ENCODE peak calls at places on chromosomes 16 and 17, in ten cellular contexts. W is breast epithelium; R is DND-41; B is psoas muscle; I is cardiac fibroblast; O is astrocyte of the spinal cord; X is uterus; F is A549; K is heart left ventricle; V is CD8-positive, alpha-beta T cell. L is an unnamed sample.

GRCh38 chr16:23957287-23957686 is 121.5 kb downstream of the PRKCB start:
- DNase-seq in X (no peak), F (no peak), O (no peak), R (no peak), B (no peak), W (no peak), V (no peak), I (no peak), K (no peak), L (no peak)

GRCh38 chr16:87371261-87371866 is 12.2 kb downstream of the FBXO31 start:
- DNase-seq in R (no peak), V (no peak), I (no peak), F (no peak), O (no peak), X (peak), W (no peak), K (no peak), B (no peak), L (no peak)

GRCh38 chr16:86038923-86039310 is 140.0 kb downstream of the IRF8 start:
- DNase-seq in O (no peak), I (no peak), K (no peak), F (no peak), X (no peak), B (no peak), V (no peak), W (no peak), R (peak), L (no peak)

GRCh38 chr17:49515196-49515770 is 20.2 kb downstream of the NGFR start:
- DNase-seq in X (peak), I (peak), B (peak), O (peak), V (no peak), F (peak), K (peak), R (no peak), W (peak), L (peak)

GRCh38 chr16:81649561-81649960 is 129.5 kb upstream of the PLCG2 start:
- DNase-seq in I (no peak), W (no peak), X (no peak), R (no peak), V (no peak), B (no peak), K (no peak), O (no peak), F (no peak), L (peak)

GRCh38 chr17:48565024-48565558 is 13.1 kb downstream of the HOXB4 start:
- DNase-seq in B (no peak), K (no peak), X (no peak), W (no peak), V (no peak), F (no peak), I (no peak), O (no peak), R (no peak), L (no peak)

GRCh38 chr16:70438325-70438982 is 446 bp downstream of the ST3GAL2 start:
- DNase-seq in F (no peak), W (no peak), V (no peak), K (peak), X (peak), R (no peak), O (no peak), I (no peak), B (no peak), L (no peak)

GRCh38 chr16:704047-704446 is 1.6 kb downstream of the FBXL16 start:
- DNase-seq in F (no peak), R (no peak), V (no peak), O (no peak), B (no peak), W (no peak), K (no peak), X (no peak), I (no peak), L (no peak)

GRCh38 chr16:51994597-51994996 is 552.3 kb downstream of the TOX3 start:
- DNase-seq in V (no peak), X (no peak), B (no peak), F (no peak), O (no peak), I (peak), R (no peak), W (peak), K (peak), L (peak)

GRCh38 chr16:46859719-46860152 is 24.4 kb upstream of the GPT2 start:
- DNase-seq in X (no peak), K (no peak), W (no peak), O (peak), R (no peak), B (peak), I (peak), V (no peak), F (peak), L (peak)

GRCh38 chr16:19046062-19046461 is 21.4 kb upstream of the COQ7 start:
- DNase-seq in X (no peak), K (no peak), O (no peak), B (no peak), R (no peak), V (no peak), F (no peak), W (no peak), I (no peak), L (no peak)

GRCh38 chr17:2094891-2095535 is 40.1 kb downstream of the HIC1 start:
- DNase-seq in O (peak), I (peak), V (no peak), K (peak), B (no peak), X (peak), W (peak), R (no peak), F (no peak), L (peak)

GRCh38 chr16:81035975-81036750 is 521 bp downstream of the ATMIN start:
- DNase-seq in W (no peak), X (peak), F (peak), I (peak), B (peak), O (peak), R (peak), V (peak), K (peak), L (peak)

GRCh38 chr16:53492499-53492898 is 10.5 kb downstream of the AKTIP start:
- DNase-seq in W (no peak), B (no peak), I (no peak), R (no peak), O (no peak), K (no peak), X (no peak), V (no peak), F (no peak), L (no peak)

GRCh38 chr16:70688266-70688742 is 2.5 kb upstream of the MTSS2 start:
- DNase-seq in R (no peak), I (peak), B (peak), X (peak), K (no peak), F (no peak), O (no peak), V (no peak), W (peak), L (peak)

GRCh38 chr17:78653382-78653781 is 76.2 kb upstream of the DNAH17 start:
- DNase-seq in B (no peak), F (no peak), I (peak), X (no peak), K (no peak), V (no peak), O (peak), W (no peak), R (no peak), L (peak)

GRCh38 chr17:65102788-65103187 is 34.4 kb upstream of the RGS9 start:
- DNase-seq in I (peak), O (peak), B (no peak), K (no peak), V (no peak), F (no peak), X (no peak), R (no peak), W (no peak), L (no peak)

GRCh38 chr17:19709841-19710240 is 6.5 kb downstream of the SLC47A2 start:
- DNase-seq in I (no peak), O (no peak), B (no peak), X (no peak), F (no peak), W (peak), K (no peak), V (no peak), R (no peak), L (no peak)

GRCh38 chr16:84368327-84368996 is at the start of gene ATP2C2:
- DNase-seq in K (no peak), F (no peak), X (no peak), B (no peak), R (no peak), W (peak), V (no peak), I (no peak), O (no peak), L (no peak)
- H3K4me3 ChIP-seq in K (no peak), F (peak), X (no peak), B (no peak), R (no peak), W (peak), V (no peak), I (no peak), O (no peak), L (no peak)

GRCh38 chr16:57609541-57610401 is 18.7 kb upstream of the ADGRG1 start:
- DNase-seq in R (peak), V (peak), K (peak), I (no peak), O (no peak), X (no peak), B (no peak), F (no peak), W (peak), L (no peak)
- TF ChIP-seq CTCF in R (peak), V (peak), K (peak), I (peak), O (no peak), X (no peak), B (no peak), F (no peak), W (no peak), L (no peak)

GRCh38 chr17:50883850-50884291 is 17.7 kb upstream of the TOB1 start:
- DNase-seq in X (no peak), K (no peak), I (no peak), F (no peak), R (no peak), W (no peak), B (no peak), V (no peak), O (no peak), L (no peak)
- H3K4me3 ChIP-seq in X (no peak), K (no peak), I (no peak), F (no peak), R (no peak), W (no peak), B (no peak), V (no peak), O (no peak), L (no peak)

GRCh38 chr17:17549732-17550366 is 41.7 kb downstream of the PEMT start:
- DNase-seq in O (no peak), X (no peak), K (no peak), W (no peak), F (no peak), R (no peak), B (no peak), V (no peak), I (no peak), L (no peak)
- TF ChIP-seq CTCF in O (no peak), X (no peak), K (no peak), W (no peak), F (no peak), R (no peak), B (no peak), V (no peak), I (no peak), L (no peak)

GRCh38 chr17:45784293-45784582 is at the start of gene CRHR1:
- DNase-seq in V (no peak), F (peak), W (no peak), B (no peak), O (no peak), R (no peak), K (no peak), I (no peak), X (no peak), L (no peak)

GRCh38 chr17:45784583-45785372 is 658 bp downstream of the CRHR1 start:
- DNase-seq in O (no peak), R (no peak), W (no peak), K (no peak), V (no peak), F (peak), X (no peak), I (no peak), B (peak), L (no peak)

GRCh38 chr17:45780921-45781320 is 3.2 kb upstream of the CRHR1 start:
- DNase-seq in R (no peak), K (no peak), F (no peak), B (no peak), W (no peak), O (no peak), I (no peak), V (no peak), X (peak), L (peak)

GRCh38 chr17:45783593-45784292 is 377 bp upstream of the CRHR1 start:
- DNase-seq in K (no peak), B (peak), X (peak), R (no peak), I (no peak), F (peak), W (no peak), O (no peak), V (no peak), L (no peak)

GRCh38 chr17:45782889-45783592 is 1.1 kb upstream of the CRHR1 start:
- DNase-seq in W (no peak), K (no peak), B (peak), O (no peak), R (no peak), F (peak), V (no peak), I (no peak), X (peak), L (no peak)
- H3K4me3 ChIP-seq in W (peak), K (peak), B (peak), O (no peak), R (no peak), F (peak), V (peak), I (no peak), X (peak), L (no peak)

GRCh38 chr17:5539286-5539685 is 45.0 kb downstream of the NLRP1 start:
- DNase-seq in W (no peak), F (no peak), O (no peak), I (no peak), R (no peak), B (no peak), V (no peak), X (no peak), K (no peak), L (no peak)
- TF ChIP-seq CTCF in W (no peak), F (no peak), O (no peak), I (no peak), R (no peak), B (no peak), V (no peak), X (no peak), K (no peak), L (no peak)

GRCh38 chr16:89923640-89924297 is 627 bp downstream of the TUBB3 start:
- DNase-seq in I (no peak), W (no peak), X (no peak), B (no peak), K (no peak), F (no peak), V (no peak), R (no peak), O (no peak), L (no peak)
- H3K4me3 ChIP-seq in I (peak), W (peak), X (no peak), B (peak), K (peak), F (peak), V (no peak), R (no peak), O (peak), L (peak)

DNA sequence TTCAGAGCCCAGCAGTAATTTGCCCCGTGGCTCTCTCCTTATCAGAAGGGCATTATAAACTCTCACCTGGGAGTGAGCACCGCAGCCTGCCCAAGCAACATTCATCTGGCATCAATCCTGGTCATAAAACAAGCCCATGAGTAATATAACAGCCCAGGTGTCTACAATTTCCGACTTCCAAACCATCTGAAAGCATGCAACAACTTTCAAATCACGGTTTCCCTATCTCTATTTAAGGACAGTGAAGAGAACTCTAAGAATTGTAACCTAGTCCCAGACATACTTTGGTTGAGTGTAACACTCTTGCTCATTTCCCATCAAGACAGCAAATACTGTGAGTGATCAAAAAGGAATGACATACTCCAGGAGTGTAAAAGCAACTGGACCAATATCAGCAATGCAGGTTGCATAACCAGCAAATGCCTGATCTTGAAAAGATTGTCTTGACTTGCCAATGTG is 487.4 kb upstream of the SOX9 start:
- DNase-seq in O (peak), W (peak), B (no peak), K (no peak), F (peak), R (no peak), I (peak), V (no peak), X (no peak), L (peak)
- TF ChIP-seq CTCF in O (no peak), W (no peak), B (no peak), K (no peak), F (no peak), R (no peak), I (no peak), V (no peak), X (no peak), L (peak)

GRCh38 chr17:37490638-37491614 is 1.2 kb downstream of the DUSP14 start:
- DNase-seq in V (no peak), R (no peak), K (peak), W (peak), F (peak), X (peak), B (peak), I (peak), O (peak), L (peak)
- H3K4me3 ChIP-seq in V (peak), R (peak), K (peak), W (peak), F (peak), X (peak), B (peak), I (peak), O (peak), L (peak)

GRCh38 chr17:76704799-76705198 is 6.0 kb downstream of the MXRA7 start:
- DNase-seq in V (no peak), R (no peak), W (no peak), F (no peak), B (no peak), X (no peak), O (no peak), I (no peak), K (no peak), L (no peak)

GRCh38 chr17:76709077-76709950 is 1.5 kb downstream of the MXRA7 start:
- DNase-seq in W (peak), V (no peak), I (peak), B (peak), O (peak), K (peak), R (no peak), X (peak), F (no peak), L (peak)

GRCh38 chr17:76710863-76711611 is at the start of gene MXRA7:
- DNase-seq in X (peak), K (peak), B (peak), V (peak), F (peak), W (peak), I (peak), R (peak), O (peak), L (peak)

GRCh38 chr17:76706817-76707216 is 3.9 kb downstream of the MXRA7 start:
- DNase-seq in B (no peak), K (no peak), R (no peak), I (no peak), O (no peak), F (no peak), W (no peak), X (no peak), V (no peak), L (no peak)

GRCh38 chr17:76707985-76708807 is 2.6 kb downstream of the MXRA7 start:
- DNase-seq in X (no peak), O (peak), K (no peak), I (peak), R (no peak), B (peak), V (no peak), W (no peak), F (no peak), L (no peak)
- TF ChIP-seq CTCF in X (peak), O (peak), K (peak), I (peak), R (no peak), B (peak), V (no peak), W (no peak), F (peak), L (peak)

L was measured in AG10803.